ENCODE peak calls at places on chromosomes 1 and 21, in six cellular contexts. M, K, Y, G, N and C are unnamed samples.

GRCh38 chr1:227429447-227430359 is 111.4 kb upstream of the CDC42BPA start:
- DNase-seq in M (no peak), K (peak), Y (no peak), G (no peak), N (no peak), C (no peak)

GRCh38 chr1:901108-901859 is 22.4 kb upstream of the SAMD11 start:
- DNase-seq in M (no peak), K (no peak), Y (peak), G (no peak), N (peak), C (no peak)

GRCh38 chr1:119341372-119341947 is 27.1 kb upstream of the HAO2 start:
- DNase-seq in M (no peak), K (no peak), Y (no peak), G (no peak), N (no peak), C (no peak)

GRCh38 chr1:107491582-107491981 is 350.7 kb downstream of the NTNG1 start:
- DNase-seq in M (no peak), K (no peak), Y (no peak), G (no peak), N (no peak), C (no peak)

GRCh38 chr1:44314401-44314800 is 40.7 kb downstream of the ERI3 start:
- DNase-seq in M (no peak), K (no peak), Y (no peak), G (no peak), N (no peak), C (no peak)

GRCh38 chr21:35458406-35458805 is 409.3 kb upstream of the RUNX1 start:
- DNase-seq in M (no peak), K (no peak), Y (no peak), G (no peak), N (no peak), C (no peak)

GRCh38 chr1:75722966-75723365 is 1.5 kb upstream of the ACADM start:
- DNase-seq in M (no peak), K (no peak), Y (peak), G (no peak), N (no peak), C (no peak)

GRCh38 chr1:17314491-17314971 is 6.5 kb downstream of the PADI4 start:
- DNase-seq in M (no peak), K (no peak), Y (no peak), G (no peak), N (no peak), C (no peak)

GRCh38 chr21:42841156-42841915 is 38.0 kb downstream of the WDR4 start:
- DNase-seq in M (no peak), K (peak), Y (peak), G (no peak), N (no peak), C (no peak)

GRCh38 chr21:32064511-32064910 is 191.7 kb downstream of the HUNK start:
- DNase-seq in M (no peak), K (no peak), Y (no peak), G (no peak), N (no peak), C (no peak)

GRCh38 chr1:44721521-44722361 is 9.2 kb downstream of the RNU5D-1 start:
- DNase-seq in M (peak), K (no peak), Y (peak), G (peak), N (no peak), C (peak)

GRCh38 chr1:67457247-67457646 is 27.0 kb upstream of the SERBP1 start:
- DNase-seq in M (no peak), K (no peak), Y (no peak), G (no peak), N (no peak), C (no peak)
- TF ChIP-seq CTCF in M (no peak), K (no peak), Y (no peak), G (no peak), N (no peak), C (no peak)

GRCh38 chr1:170067253-170067819 is 7.2 kb downstream of the KIFAP3 start:
- DNase-seq in M (peak), K (no peak), Y (no peak), G (no peak), N (no peak), C (no peak)
- TF ChIP-seq CTCF in M (no peak), K (no peak), Y (no peak), G (no peak), N (no peak), C (peak)

DNA sequence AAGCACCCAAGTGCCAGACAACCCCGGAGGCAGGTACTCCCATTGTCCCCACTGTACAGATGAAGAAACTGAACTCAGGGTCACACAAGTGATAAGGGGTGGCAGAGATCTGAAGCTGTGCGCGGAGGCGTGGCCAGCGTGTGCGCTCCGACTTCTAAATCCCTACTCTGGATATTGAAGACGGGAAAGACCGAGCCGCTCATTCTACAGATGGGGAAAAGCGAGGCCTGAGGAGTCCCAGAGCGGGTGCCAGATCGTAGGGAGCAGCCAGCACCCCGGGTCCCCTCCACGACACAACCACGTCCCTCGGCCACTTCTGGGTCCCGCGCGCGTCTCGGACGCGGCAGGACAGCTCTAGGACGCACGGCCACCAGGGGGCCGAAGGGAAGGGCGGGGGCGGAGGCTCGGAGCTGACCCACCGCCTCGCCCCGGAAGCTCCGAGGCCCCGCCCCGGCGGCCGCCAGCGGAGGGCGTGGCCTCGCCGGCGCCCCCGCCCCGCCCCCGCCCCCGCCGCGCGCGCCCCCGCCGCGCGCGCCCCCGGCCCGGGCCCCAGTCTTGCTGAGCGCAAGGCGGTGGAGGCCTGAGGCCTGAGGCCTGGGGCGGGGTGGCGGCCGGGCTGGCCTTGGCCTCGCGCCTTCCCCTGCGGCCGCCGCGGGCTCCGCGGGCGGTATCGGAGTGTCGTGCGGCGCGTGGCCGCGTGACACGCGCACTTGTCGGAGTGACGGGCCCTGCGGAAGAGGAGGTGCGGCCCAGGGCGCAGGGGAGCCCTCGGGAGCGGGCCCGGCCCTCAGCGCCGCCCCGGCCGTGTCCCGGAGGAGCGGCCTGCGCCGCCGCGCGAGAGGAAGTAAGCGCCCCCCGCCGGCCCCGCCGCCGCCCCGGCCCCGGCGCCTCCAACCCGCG is at the start of gene H6PD:
- DNase-seq in M (peak), K (peak), Y (peak), G (peak), N (peak), C (peak)
- TF ChIP-seq CTCF in M (peak), K (peak), Y (peak), G (peak), N (peak), C (peak)

DNA sequence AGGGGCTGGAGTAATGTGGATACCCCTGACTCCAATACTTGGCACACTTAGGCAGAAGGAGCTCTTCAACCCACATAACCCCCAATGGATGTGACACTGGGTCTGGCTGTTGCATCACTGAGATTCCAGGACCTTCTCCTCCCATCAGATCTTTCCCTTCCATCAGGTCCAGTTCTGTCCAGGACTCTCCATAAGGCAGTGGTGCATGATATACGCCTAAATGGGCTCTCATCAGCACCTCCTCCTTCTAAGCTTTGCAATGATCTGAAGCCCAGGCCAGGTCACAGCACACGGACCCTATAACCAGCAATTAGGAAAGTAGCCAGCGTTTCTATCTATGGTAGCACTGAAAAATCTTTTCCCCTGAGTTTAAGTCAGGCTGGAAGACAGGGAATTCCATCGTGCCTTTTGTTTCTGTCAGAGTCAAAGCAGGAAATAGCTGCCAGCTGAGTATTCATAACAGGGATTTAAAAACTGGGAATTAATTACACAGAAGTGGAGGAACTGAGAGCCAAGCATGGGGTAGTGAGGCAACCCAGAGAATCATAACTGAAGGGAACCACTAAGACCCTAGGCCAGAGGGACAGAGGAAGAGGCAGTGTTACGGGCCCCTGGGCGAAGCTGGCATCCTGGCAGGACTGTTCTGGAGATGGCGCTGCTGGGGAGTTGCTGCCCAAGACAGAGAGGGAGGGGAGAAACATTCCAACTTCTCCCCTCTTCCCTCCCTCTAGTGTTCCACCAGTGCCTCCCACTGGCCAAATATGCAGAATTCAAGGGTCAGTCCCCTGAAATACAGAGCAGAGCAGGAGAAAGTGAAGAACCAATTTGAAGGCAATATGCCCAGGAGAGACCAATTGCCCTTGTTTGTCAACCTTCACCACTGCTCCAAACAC is 37.5 kb upstream of the HOOK1 start:
- DNase-seq in M (no peak), K (no peak), Y (no peak), G (no peak), N (no peak), C (no peak)
- TF ChIP-seq CTCF in M (no peak), K (no peak), Y (no peak), G (no peak), N (no peak), C (peak)

DNA sequence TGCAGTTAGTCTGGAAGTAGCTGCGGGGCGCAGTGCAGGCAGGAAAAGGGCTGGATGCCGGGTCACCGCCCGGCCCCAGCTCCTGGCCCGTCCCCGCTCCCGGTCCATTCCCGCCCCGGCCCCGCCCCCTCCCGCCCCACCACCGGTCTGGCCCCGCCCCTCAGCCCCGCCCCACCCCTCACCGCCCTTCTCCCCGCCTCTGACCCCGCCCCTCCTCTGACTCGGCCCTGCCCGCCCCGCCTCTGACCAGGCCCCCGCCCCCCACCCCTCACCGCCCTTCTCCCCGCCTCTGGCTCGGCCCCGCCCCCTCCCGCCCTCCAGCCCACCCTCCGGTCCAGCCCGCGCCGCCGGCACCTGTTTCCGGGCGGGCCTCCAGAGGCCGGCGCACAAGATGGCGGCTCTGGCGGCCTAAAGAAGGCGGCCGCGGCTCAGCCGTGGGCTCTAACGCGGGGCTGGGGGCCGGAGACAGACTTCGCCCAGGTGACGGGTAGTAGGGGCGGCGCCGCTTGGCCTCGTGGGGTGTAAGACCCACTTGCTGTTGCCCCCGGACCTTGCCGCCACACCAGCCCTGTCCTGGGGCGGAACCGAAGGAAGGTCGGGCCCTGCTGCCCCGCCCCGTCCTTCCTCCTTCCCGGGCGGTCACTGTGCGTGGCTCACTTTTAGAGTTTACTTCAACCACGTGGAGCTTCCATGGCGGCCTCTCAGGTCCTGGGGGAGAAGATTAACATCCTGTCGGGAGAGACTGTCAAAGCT is at the start of gene UBIAD1:
- DNase-seq in M (peak), K (peak), Y (peak), G (peak), N (peak), C (peak)
- TF ChIP-seq CTCF in M (no peak), K (no peak), Y (no peak), G (peak), N (no peak), C (no peak)

DNA sequence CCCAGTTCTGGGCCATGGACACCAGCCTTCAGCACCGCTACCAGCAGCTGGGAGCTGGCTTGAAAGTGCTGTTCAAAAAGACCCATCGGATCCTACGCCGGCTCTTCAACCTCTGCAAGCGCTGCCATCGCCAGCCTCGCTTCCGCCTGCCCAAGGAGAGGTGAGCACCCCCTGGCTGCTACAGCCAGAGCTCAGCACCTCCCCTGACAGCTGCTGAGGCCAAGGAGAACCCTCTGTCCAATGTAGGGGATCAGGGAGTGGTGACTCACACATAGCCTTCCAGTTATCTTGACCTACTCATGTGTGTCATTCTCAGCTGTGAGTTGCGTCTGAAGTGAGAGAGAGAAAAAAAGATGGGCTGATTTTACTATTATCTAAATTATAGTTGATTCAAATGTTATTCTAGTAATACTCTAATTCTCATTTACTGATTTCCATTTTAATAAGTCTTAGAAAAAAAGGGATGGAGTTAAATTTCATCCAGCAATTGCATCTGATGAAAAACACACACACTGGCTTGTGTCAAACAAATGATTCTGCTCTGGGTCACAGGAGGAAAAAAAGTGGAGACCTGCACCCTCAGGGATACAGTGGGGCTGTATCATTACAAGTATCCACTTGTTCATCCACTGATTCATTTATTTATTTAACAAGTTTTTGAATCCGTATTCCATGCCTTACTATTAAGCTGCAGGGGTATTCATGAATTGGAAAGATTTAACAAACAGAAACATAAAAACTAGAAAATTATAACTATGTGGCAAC is 108.0 kb downstream of the BRINP2 start:
- DNase-seq in M (no peak), K (no peak), Y (no peak), G (no peak), N (no peak), C (no peak)
- TF ChIP-seq CTCF in M (no peak), K (no peak), Y (no peak), G (no peak), N (no peak), C (no peak)

DNA sequence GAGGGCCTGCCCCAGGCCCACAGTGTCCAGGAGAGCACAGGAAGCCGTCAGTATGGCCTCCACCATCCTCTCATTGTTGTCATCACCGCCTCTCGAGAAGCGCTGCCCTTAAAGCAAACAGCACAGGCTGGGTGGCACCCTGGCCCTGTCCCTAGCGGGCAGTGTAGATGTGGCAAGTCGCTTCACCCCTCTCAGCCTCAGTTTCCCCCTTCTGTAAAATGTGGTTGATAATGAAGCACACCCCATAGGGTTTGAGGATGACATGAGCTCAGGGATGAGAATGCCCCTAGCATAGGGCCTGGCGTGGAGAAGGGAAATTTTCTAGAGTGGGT is 13.4 kb downstream of the PLA2G2F start:
- DNase-seq in M (no peak), K (no peak), Y (no peak), G (no peak), N (no peak), C (no peak)
- TF ChIP-seq CTCF in M (no peak), K (no peak), Y (no peak), G (peak), N (no peak), C (no peak)

GRCh38 chr1:2412773-2413494 is 570 bp upstream of the PEX10 start:
- DNase-seq in M (peak), K (peak), Y (no peak), G (no peak), N (no peak), C (peak)
- TF ChIP-seq CTCF in M (no peak), K (no peak), Y (no peak), G (no peak), N (no peak), C (no peak)

GRCh38 chr1:31976401-31976800 is 37.3 kb upstream of the KHDRBS1 start:
- DNase-seq in M (no peak), K (no peak), Y (no peak), G (no peak), N (no peak), C (no peak)

GRCh38 chr1:31978853-31979400 is 34.7 kb upstream of the KHDRBS1 start:
- DNase-seq in M (no peak), K (no peak), Y (no peak), G (no peak), N (no peak), C (no peak)

GRCh38 chr1:31981976-31982375 is 31.7 kb upstream of the KHDRBS1 start:
- DNase-seq in M (no peak), K (no peak), Y (no peak), G (no peak), N (no peak), C (no peak)

GRCh38 chr1:31980835-31981782 is 32.6 kb upstream of the KHDRBS1 start:
- DNase-seq in M (no peak), K (no peak), Y (no peak), G (no peak), N (no peak), C (no peak)

GRCh38 chr1:31977361-31978131 is 36.1 kb upstream of the KHDRBS1 start:
- DNase-seq in M (no peak), K (no peak), Y (no peak), G (no peak), N (peak), C (no peak)
- TF ChIP-seq CTCF in M (no peak), K (no peak), Y (no peak), G (no peak), N (peak), C (peak)